ENCODE peak calls at places on chromosomes 3 and 15, in six cellular contexts. N is breast epithelium, Y is IMR-90, M is body of pancreas, X is suprapubic skin, K is gastrocnemius medialis. J is an unnamed sample.

GRCh38 chr15:47196057-47196456 is 521.2 kb upstream of the SEMA6D start:
- DNase-seq in M (peak), Y (peak), X (peak), N (peak), K (peak), J (peak)

GRCh38 chr3:109772520-109772919 is 435.2 kb upstream of the DPPA4 start:
- DNase-seq in Y (no peak), N (no peak), K (no peak), X (no peak), M (no peak), J (no peak)

GRCh38 chr3:39343760-39344159 is 14.3 kb downstream of the CCR8 start:
- DNase-seq in X (no peak), Y (no peak), N (no peak), M (no peak), K (no peak), J (no peak)

GRCh38 chr15:76514292-76514691 is 177.7 kb downstream of the ISL2 start:
- DNase-seq in N (no peak), M (no peak), K (no peak), Y (no peak), X (no peak), J (no peak)

GRCh38 chr15:68279779-68280745 is 2.5 kb downstream of the FEM1B start:
- DNase-seq in N (no peak), X (no peak), M (no peak), Y (no peak), K (no peak), J (no peak)

GRCh38 chr3:81311321-81311720 is 450.1 kb downstream of the GBE1 start:
- DNase-seq in Y (no peak), X (no peak), N (no peak), M (no peak), K (no peak), J (no peak)

GRCh38 chr3:177484206-177484605 is 286.9 kb upstream of the TBL1XR1 start:
- DNase-seq in X (no peak), K (no peak), Y (no peak), N (no peak), M (no peak), J (no peak)

GRCh38 chr15:42059661-42060476 is 34.5 kb downstream of the PLA2G4D start:
- DNase-seq in N (peak), M (peak), X (no peak), K (no peak), Y (peak), J (no peak)

GRCh38 chr3:40173291-40173710 is 136.2 kb upstream of the EIF1B start:
- DNase-seq in N (no peak), Y (no peak), M (no peak), X (no peak), K (no peak), J (no peak)

GRCh38 chr3:121736112-121736511 is 13.4 kb downstream of the GOLGB1 start:
- DNase-seq in Y (peak), K (no peak), M (no peak), X (no peak), N (no peak), J (no peak)

GRCh38 chr3:192186508-192186907 is 540.8 kb downstream of the FGF12 start:
- DNase-seq in K (no peak), M (no peak), N (no peak), X (no peak), Y (no peak), J (no peak)

GRCh38 chr3:94304953-94305352 is 242.1 kb downstream of the NSUN3 start:
- DNase-seq in K (no peak), N (no peak), Y (no peak), M (no peak), X (no peak), J (no peak)

GRCh38 chr3:142844339-142844977 is 44.4 kb downstream of the PCOLCE2 start:
- DNase-seq in K (no peak), X (no peak), N (no peak), Y (peak), M (no peak), J (no peak)

GRCh38 chr3:192825657-192826200 is 91.9 kb downstream of the MB21D2 start:
- DNase-seq in N (peak), K (no peak), M (no peak), X (no peak), Y (peak), J (no peak)

GRCh38 chr3:194255252-194256039 is 95.7 kb downstream of the CPN2 start:
- DNase-seq in K (peak), N (peak), X (peak), Y (no peak), M (no peak), J (peak)

GRCh38 chr3:131147534-131147933 is 120.9 kb downstream of the NEK11 start:
- DNase-seq in X (no peak), Y (no peak), M (no peak), N (no peak), K (no peak), J (no peak)

GRCh38 chr15:55562601-55563000 is 25.5 kb downstream of the PYGO1 start:
- DNase-seq in M (no peak), Y (no peak), N (no peak), X (no peak), K (no peak), J (no peak)

GRCh38 chr15:92677998-92678397 is 22.4 kb upstream of the FAM174B start:
- DNase-seq in N (peak), Y (no peak), X (no peak), K (no peak), M (no peak), J (peak)

GRCh38 chr15:69887018-69887417 is 210.7 kb downstream of the TLE3 start:
- DNase-seq in Y (no peak), K (no peak), N (no peak), M (no peak), X (no peak), J (no peak)

GRCh38 chr3:52682016-52682415 is 3.7 kb downstream of the PBRM1 start:
- DNase-seq in X (no peak), M (no peak), K (no peak), N (no peak), Y (peak), J (peak)

GRCh38 chr15:92112180-92112579 is 258.7 kb downstream of the SLCO3A1 start:
- DNase-seq in Y (peak), K (no peak), N (no peak), M (no peak), X (no peak), J (no peak)

GRCh38 chr15:35717721-35718120 is 171.8 kb upstream of the DPH6 start:
- DNase-seq in K (no peak), X (no peak), M (no peak), Y (no peak), N (no peak), J (no peak)

GRCh38 chr3:74631771-74632170 is 17.3 kb upstream of the CNTN3 start:
- DNase-seq in M (no peak), Y (peak), K (no peak), X (no peak), N (no peak), J (no peak)

GRCh38 chr3:194983121-194983520 is 287.8 kb downstream of the XXYLT1 start:
- DNase-seq in K (no peak), X (peak), M (no peak), N (peak), Y (no peak), J (no peak)

GRCh38 chr15:75836953-75837321 is 6.3 kb upstream of the UBE2Q2 start:
- DNase-seq in M (no peak), X (no peak), N (no peak), K (no peak), Y (peak), J (no peak)

GRCh38 chr3:185215873-185216586 is 37.8 kb downstream of the EHHADH start:
- DNase-seq in Y (peak), N (no peak), K (no peak), X (no peak), M (no peak), J (no peak)

GRCh38 chr3:178558637-178559036 is 22.4 kb downstream of the KCNMB2 start:
- DNase-seq in N (no peak), X (no peak), Y (no peak), M (no peak), K (no peak), J (no peak)

GRCh38 chr3:194537732-194538247 is 51.0 kb upstream of the ATP13A3 start:
- DNase-seq in X (no peak), Y (peak), M (peak), K (peak), N (peak), J (no peak)

GRCh38 chr3:65642903-65643302 is 395.8 kb downstream of the MAGI1 start:
- DNase-seq in K (no peak), N (no peak), M (no peak), Y (no peak), X (no peak), J (no peak)

GRCh38 chr3:149490260-149490971 is 15.9 kb downstream of the TM4SF4 start:
- DNase-seq in M (no peak), K (no peak), N (no peak), Y (no peak), X (no peak), J (no peak)

GRCh38 chr15:26967719-26968269 is 3.2 kb upstream of the GABRG3 start:
- DNase-seq in X (no peak), N (no peak), K (no peak), M (no peak), Y (no peak), J (no peak)

GRCh38 chr3:95280711-95281352 is 1218.0 kb downstream of the NSUN3 start:
- DNase-seq in M (no peak), X (no peak), K (no peak), N (no peak), Y (no peak), J (no peak)

GRCh38 chr3:161508852-161509477 is 12.4 kb downstream of the OTOL1 start:
- DNase-seq in M (no peak), N (no peak), K (no peak), X (no peak), Y (no peak), J (no peak)

GRCh38 chr15:31352283-31352880 is 25.7 kb downstream of the KLF13 start:
- DNase-seq in K (peak), M (peak), Y (peak), X (no peak), N (no peak), J (peak)

GRCh38 chr15:31349233-31350141 is 22.9 kb downstream of the KLF13 start:
- DNase-seq in K (peak), N (no peak), Y (no peak), M (no peak), X (no peak), J (peak)

GRCh38 chr15:31353931-31354330 is 27.3 kb downstream of the KLF13 start:
- DNase-seq in X (no peak), N (no peak), Y (no peak), M (peak), K (peak), J (peak)

GRCh38 chr15:31350771-31351170 is 24.1 kb downstream of the KLF13 start:
- DNase-seq in K (peak), X (no peak), Y (no peak), M (no peak), N (no peak), J (no peak)

GRCh38 chr15:31352911-31353811 is 26.5 kb downstream of the KLF13 start:
- DNase-seq in Y (peak), K (peak), X (no peak), N (no peak), M (peak), J (peak)
- TF ChIP-seq POLR2A in Y (no peak), K (no peak), X (no peak), N (no peak), M (peak), J (no peak)

GRCh38 chr3:196740476-196741400 is 1.1 kb downstream of the PAK2 start:
- DNase-seq in Y (peak), K (no peak), N (no peak), X (no peak), M (no peak), J (no peak)

GRCh38 chr3:196737655-196738054 is 2.0 kb upstream of the PAK2 start:
- DNase-seq in Y (no peak), N (no peak), M (no peak), X (no peak), K (no peak), J (no peak)

GRCh38 chr3:196741401-196741761 is 1.7 kb downstream of the PAK2 start:
- DNase-seq in N (no peak), M (no peak), Y (no peak), K (no peak), X (no peak), J (no peak)

GRCh38 chr3:196736670-196737374 is 2.8 kb upstream of the PAK2 start:
- DNase-seq in K (no peak), Y (no peak), N (no peak), M (no peak), X (no peak), J (no peak)

DNA sequence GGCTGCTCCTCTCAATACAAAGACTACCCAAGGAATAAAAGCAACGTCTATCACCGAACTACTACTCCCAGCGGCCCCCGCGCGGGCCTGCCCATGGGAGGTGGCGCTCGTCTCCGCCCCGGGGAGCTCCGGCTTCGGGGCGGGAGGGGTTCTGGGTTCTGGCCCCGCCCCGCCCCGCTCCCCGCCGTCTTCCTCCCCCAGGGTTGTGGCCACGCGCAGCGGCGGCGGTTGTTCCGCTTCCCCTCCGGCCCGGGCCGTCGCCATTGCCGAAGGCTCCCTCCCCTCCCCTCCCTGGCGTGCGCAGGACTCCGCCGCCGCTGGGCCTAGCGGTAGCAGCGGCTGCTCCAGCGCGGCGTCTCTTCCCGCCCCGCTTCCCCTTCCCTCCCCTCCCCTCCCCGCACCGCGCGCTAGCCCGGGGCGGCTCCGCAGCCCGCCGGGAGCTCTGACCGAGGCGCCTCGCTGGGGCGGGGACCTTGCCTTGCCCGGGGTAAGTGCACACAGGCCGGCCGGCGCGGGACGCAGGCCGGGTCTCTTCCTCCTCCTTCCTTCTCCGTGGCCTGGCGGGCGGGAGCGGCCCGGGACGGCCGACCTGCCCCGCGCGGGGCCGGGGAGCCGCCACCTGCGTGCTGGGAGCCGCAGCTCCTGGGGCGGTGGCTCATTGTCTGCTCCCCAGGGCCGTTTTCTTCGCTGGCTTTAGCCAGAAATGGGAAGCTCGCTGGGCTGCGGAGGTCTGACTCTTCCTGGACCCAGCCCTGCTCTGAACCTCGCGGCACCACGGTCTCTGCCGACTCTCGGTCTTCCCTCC is at the start of gene PAK2:
- DNase-seq in K (peak), M (peak), N (peak), X (peak), Y (peak), J (peak)
- TF ChIP-seq POLR2A in K (peak), M (peak), N (no peak), X (no peak), Y (peak), J (no peak)

GRCh38 chr15:77723756-77724155 is 91.0 kb upstream of the LINGO1 start:
- DNase-seq in X (no peak), M (no peak), N (no peak), Y (no peak), K (no peak), J (peak)
- TF ChIP-seq POLR2A in X (no peak), M (no peak), N (no peak), Y (no peak), K (no peak), J (no peak)

GRCh38 chr3:187041362-187042061 is 97.8 kb downstream of the RPL39L start:
- DNase-seq in M (no peak), K (no peak), X (no peak), Y (peak), N (no peak), J (no peak)
- TF ChIP-seq POLR2A in M (no peak), K (no peak), X (no peak), Y (no peak), N (no peak), J (no peak)

GRCh38 chr3:126083138-126083445 is 832 bp downstream of the SLC41A3 start:
- DNase-seq in M (no peak), K (no peak), Y (no peak), X (no peak), N (no peak), J (no peak)

GRCh38 chr3:126082334-126083137 is 1.4 kb downstream of the SLC41A3 start:
- DNase-seq in Y (no peak), K (no peak), X (no peak), M (no peak), N (no peak), J (no peak)

GRCh38 chr3:126083913-126084514 is at the start of gene SLC41A3:
- DNase-seq in Y (peak), N (peak), K (peak), X (peak), M (peak), J (peak)

GRCh38 chr3:126084667-126085180 is 800 bp upstream of the SLC41A3 start:
- DNase-seq in X (no peak), K (no peak), Y (no peak), N (no peak), M (no peak), J (no peak)

GRCh38 chr3:126083511-126083912 is 412 bp downstream of the SLC41A3 start:
- DNase-seq in Y (peak), M (peak), X (no peak), N (peak), K (no peak), J (peak)
- TF ChIP-seq POLR2A in Y (no peak), M (no peak), X (no peak), N (no peak), K (no peak), J (no peak)

GRCh38 chr3:43629254-43629653 is 7.4 kb upstream of the ANO10 start:
- DNase-seq in X (no peak), N (no peak), M (no peak), K (no peak), Y (peak), J (no peak)
- TF ChIP-seq POLR2A in X (no peak), N (no peak), M (no peak), K (no peak), Y (no peak), J (no peak)

DNA sequence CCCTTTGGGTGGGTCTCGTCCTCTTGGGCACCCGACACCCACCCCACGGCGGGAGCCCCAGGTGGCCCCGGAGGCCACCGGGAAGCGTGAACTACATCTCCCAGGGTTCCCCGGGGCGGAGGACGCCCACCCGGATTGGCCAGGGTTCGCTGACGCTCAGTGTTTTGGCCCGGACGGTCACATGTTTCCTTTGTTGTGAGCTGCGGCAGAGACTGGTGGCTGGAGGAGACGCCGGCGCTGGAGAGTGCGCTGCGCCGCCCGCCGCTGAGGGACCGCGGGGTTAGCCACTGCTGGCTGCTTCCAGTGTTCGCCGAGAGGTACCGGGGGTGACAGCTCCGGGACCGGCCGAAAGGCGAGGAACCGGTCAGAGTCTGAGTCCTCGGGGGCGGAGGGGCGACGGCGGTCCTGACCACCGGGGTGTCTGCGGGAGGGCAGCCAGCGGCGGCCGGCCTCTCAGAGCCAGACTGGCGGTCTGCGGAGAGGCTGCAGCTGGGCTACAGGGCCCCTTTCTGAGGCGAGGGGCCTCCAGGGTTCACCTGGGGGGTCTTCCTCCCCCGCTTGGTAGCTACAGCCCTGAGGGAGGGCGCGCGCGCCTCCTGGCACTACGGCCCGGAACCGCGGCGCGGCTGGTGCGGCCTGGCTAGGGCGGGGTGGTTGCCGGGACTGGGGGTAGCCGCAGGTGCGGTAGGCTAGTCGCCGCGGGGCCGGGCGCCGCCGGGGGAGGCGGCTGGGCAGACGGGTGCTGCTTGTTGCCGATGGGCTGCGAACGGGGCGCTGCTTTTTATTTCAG is at the start of gene KLHL24:
- DNase-seq in K (peak), Y (peak), N (peak), X (peak), M (peak), J (peak)
- TF ChIP-seq POLR2A in K (peak), Y (peak), N (peak), X (peak), M (peak), J (peak)

GRCh38 chr3:47009225-47010049 is 30.0 kb downstream of the NBEAL2 start:
- DNase-seq in K (peak), M (peak), N (peak), Y (peak), X (peak), J (peak)
- TF ChIP-seq POLR2A in K (peak), M (peak), N (no peak), Y (peak), X (no peak), J (peak)